ENCODE peak calls at places on chromosomes 13 and 19, in ten cellular contexts. Q, F, U, W, P, I, S, J, E and A are unnamed samples. For H3K27me3, the result is how much of the 10 kb centered on the place peaks cover.

GRCh38 chr13:32472194-32472621 is 44.3 kb upstream of the N4BP2L1 start:
- DNase-seq in Q (no peak), F (no peak), U (no peak), W (no peak), P (no peak), I (no peak), S (no peak), J (no peak), E (no peak), A (no peak)

GRCh38 chr13:101554420-101555125 is 102.1 kb downstream of the ITGBL1 start:
- DNase-seq in Q (no peak), F (no peak), U (no peak), W (no peak), P (no peak), I (no peak), S (no peak), J (no peak), E (no peak), A (no peak)

GRCh38 chr13:43831088-43831487 is 44.3 kb upstream of the ENOX1 start:
- DNase-seq in Q (no peak), F (no peak), U (no peak), W (no peak), P (no peak), I (no peak), S (no peak), J (no peak), E (no peak), A (no peak)

GRCh38 chr19:335486-336066 is 9.0 kb downstream of the MIER2 start:
- DNase-seq in Q (no peak), F (no peak), U (no peak), W (no peak), P (no peak), I (no peak), S (no peak), J (no peak), E (no peak), A (no peak)

GRCh38 chr19:53957448-53958167 is 5.1 kb upstream of the CACNG8 start:
- DNase-seq in Q (no peak), F (no peak), U (no peak), W (no peak), P (no peak), I (no peak), S (no peak), J (no peak), E (no peak), A (no peak)

GRCh38 chr13:33108620-33109019 is 92.4 kb downstream of the KL start:
- DNase-seq in Q (no peak), F (no peak), U (no peak), W (no peak), P (no peak), I (no peak), S (no peak), J (no peak), E (no peak), A (no peak)

GRCh38 chr19:32373614-32374295 is 28.3 kb downstream of the ZNF507 start:
- DNase-seq in Q (peak), F (peak), U (peak), W (no peak), P (no peak), I (no peak), S (peak), J (no peak), E (peak), A (peak)

GRCh38 chr13:29924482-29924884 is 74.1 kb upstream of the UBL3 start:
- DNase-seq in Q (no peak), F (no peak), U (no peak), W (no peak), P (no peak), I (no peak), S (no peak), J (no peak), E (no peak), A (peak)

GRCh38 chr19:33302175-33302973 is at the start of gene CEBPA:
- DNase-seq in Q (peak), F (peak), U (peak), W (no peak), P (peak), I (peak), S (peak), J (peak), E (no peak), A (peak)

GRCh38 chr19:571127-571974 is 1.0 kb upstream of the BSG start:
- DNase-seq in Q (peak), F (no peak), U (peak), W (peak), P (no peak), I (no peak), S (no peak), J (no peak), E (no peak), A (no peak)

GRCh38 chr19:35446194-35446593 is 1.9 kb upstream of the FFAR2 start:
- DNase-seq in Q (no peak), F (no peak), U (no peak), W (no peak), P (no peak), I (no peak), S (no peak), J (no peak), E (no peak), A (no peak)

GRCh38 chr19:38478273-38478971 is 44.9 kb downstream of the RYR1 start:
- DNase-seq in Q (no peak), F (no peak), U (no peak), W (no peak), P (no peak), I (no peak), S (no peak), J (no peak), E (no peak), A (no peak)

GRCh38 chr13:98707309-98707999 is 45.0 kb downstream of the SLC15A1 start:
- DNase-seq in Q (no peak), F (no peak), U (no peak), W (no peak), P (no peak), I (no peak), S (no peak), J (no peak), E (no peak), A (no peak)

GRCh38 chr13:26910754-26911465 is 150.3 kb upstream of the GPR12 start:
- DNase-seq in Q (no peak), F (no peak), U (no peak), W (no peak), P (no peak), I (no peak), S (no peak), J (no peak), E (no peak), A (no peak)

GRCh38 chr19:18939922-18940775 is 868 bp downstream of the HOMER3 start:
- DNase-seq in Q (no peak), F (peak), U (peak), W (no peak), P (peak), I (peak), S (no peak), J (peak), E (no peak), A (peak)

GRCh38 chr13:78176880-78177279 is 258.2 kb upstream of the EDNRB start:
- DNase-seq in Q (no peak), F (no peak), U (no peak), W (no peak), P (no peak), I (no peak), S (no peak), J (no peak), E (no peak), A (peak)
- H3K27me3 ChIP-seq in Q (under half), F (under half), U (under half), W (under half), P (under half), I (under half), S (under half), J (under half), E (under half), A (under half)

GRCh38 chr19:13869324-13869723 is 7.6 kb upstream of the NANOS3 start:
- DNase-seq in Q (no peak), F (no peak), U (no peak), W (no peak), P (no peak), I (no peak), S (no peak), J (no peak), E (no peak), A (no peak)

GRCh38 chr19:13872695-13873389 is 4.1 kb upstream of the NANOS3 start:
- DNase-seq in Q (no peak), F (peak), U (no peak), W (no peak), P (peak), I (no peak), S (no peak), J (no peak), E (no peak), A (peak)

GRCh38 chr19:13873776-13874515 is 3.0 kb upstream of the NANOS3 start:
- DNase-seq in Q (no peak), F (no peak), U (no peak), W (no peak), P (no peak), I (no peak), S (no peak), J (no peak), E (no peak), A (no peak)

GRCh38 chr19:13875824-13876223 is 1.1 kb upstream of the NANOS3 start:
- DNase-seq in Q (no peak), F (no peak), U (no peak), W (no peak), P (no peak), I (no peak), S (no peak), J (no peak), E (no peak), A (no peak)

DNA sequence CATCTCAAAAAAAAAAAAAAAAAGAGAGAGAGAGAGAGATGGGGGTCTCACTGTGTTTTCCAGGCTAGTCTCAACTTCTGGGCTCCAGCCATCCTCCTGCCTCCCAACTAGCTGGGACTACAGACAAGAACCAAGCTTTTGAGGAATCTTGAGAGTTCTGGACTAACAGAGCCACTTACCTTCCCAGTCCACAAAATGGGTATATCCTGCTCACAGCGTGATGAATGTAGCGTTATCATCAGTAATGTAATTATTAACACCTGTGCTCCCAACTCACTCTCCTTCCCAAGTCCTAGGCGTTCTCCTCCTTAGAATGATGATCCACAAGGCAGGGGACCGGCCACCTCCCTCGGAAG is 4.6 kb upstream of the NANOS3 start:
- DNase-seq in Q (no peak), F (no peak), U (no peak), W (no peak), P (no peak), I (no peak), S (no peak), J (no peak), E (no peak), A (no peak)
- H3K4me3 ChIP-seq in Q (no peak), F (peak), U (peak), W (no peak), P (peak), I (no peak), S (no peak), J (no peak), E (peak), A (no peak)

GRCh38 chr13:67049744-67050143 is 180.4 kb downstream of the PCDH9 start:
- DNase-seq in Q (no peak), F (no peak), U (no peak), W (no peak), P (no peak), I (no peak), S (no peak), J (no peak), E (no peak), A (no peak)
- H3K27ac ChIP-seq in Q (no peak), F (no peak), U (no peak), W (no peak), P (no peak), I (no peak), S (no peak), J (no peak), E (no peak), A (no peak)

GRCh38 chr13:94677799-94678198 is 34.5 kb downstream of the SOX21 start:
- DNase-seq in Q (no peak), F (no peak), U (no peak), W (no peak), P (no peak), I (no peak), S (no peak), J (no peak), E (no peak), A (no peak)

GRCh38 chr13:94679614-94680013 is 32.7 kb downstream of the SOX21 start:
- DNase-seq in Q (no peak), F (no peak), U (no peak), W (no peak), P (no peak), I (no peak), S (no peak), J (no peak), E (no peak), A (no peak)

GRCh38 chr13:94678845-94679244 is 33.5 kb downstream of the SOX21 start:
- DNase-seq in Q (no peak), F (no peak), U (no peak), W (no peak), P (no peak), I (no peak), S (no peak), J (no peak), E (no peak), A (no peak)

GRCh38 chr13:94682229-94682628 is 30.1 kb downstream of the SOX21 start:
- DNase-seq in Q (no peak), F (no peak), U (no peak), W (no peak), P (no peak), I (no peak), S (no peak), J (no peak), E (no peak), A (no peak)

DNA sequence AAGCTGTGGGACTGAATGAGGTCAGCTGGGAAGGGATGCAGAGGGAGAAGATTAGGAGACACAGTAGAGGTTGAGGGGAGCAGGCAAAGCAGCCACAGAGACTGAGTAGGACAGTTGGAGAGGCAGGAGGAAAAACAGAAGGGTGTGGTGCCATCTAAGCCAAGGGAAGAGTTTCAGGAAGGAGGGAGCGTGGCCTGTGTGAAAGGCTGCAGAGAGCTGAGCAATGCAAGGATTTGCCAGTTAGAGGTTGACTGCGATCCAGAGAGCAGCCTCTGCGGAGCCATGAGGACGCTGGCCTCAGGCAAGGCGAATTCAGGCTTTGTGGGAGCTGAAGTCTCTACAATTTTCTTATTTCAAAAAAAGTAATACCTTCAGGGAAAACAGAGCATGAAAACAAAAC is 28.9 kb downstream of the SOX21 start:
- DNase-seq in Q (no peak), F (no peak), U (no peak), W (no peak), P (no peak), I (no peak), S (no peak), J (no peak), E (no peak), A (no peak)
- H3K27me3 ChIP-seq in Q (under half), F (under half), U (under half), W (under half), P (under half), I (under half), S (under half), J (under half), E (under half), A (under half)